ENCODE peak calls at places on chromosome 21, in four cellular contexts. One of them, this sample, is unnamed.

GRCh38 chr21:44294391-44295162 is 5.3 kb upstream of the PFKL start:
- DNase-seq in A549: no peak
- DNase-seq in IMR-90: peak; percentile 7
- DNase-seq in prostate gland: no peak
- DNase-seq in this sample: no peak

GRCh38 chr21:28851645-28852044 is 141.0 kb downstream of the LTN1 start:
- DNase-seq in A549: no peak
- DNase-seq in prostate gland: no peak
- DNase-seq in IMR-90: no peak
- DNase-seq in this sample: no peak

GRCh38 chr21:43208561-43209332 is 39.9 kb downstream of the CRYAA start:
- DNase-seq in prostate gland: peak; percentile 3
- DNase-seq in IMR-90: no peak
- DNase-seq in A549: no peak
- DNase-seq in this sample: no peak

GRCh38 chr21:24450119-24450518 is 1157.2 kb downstream of the MRPL39 start:
- DNase-seq in prostate gland: no peak
- DNase-seq in IMR-90: no peak
- DNase-seq in A549: no peak
- DNase-seq in this sample: no peak

GRCh38 chr21:43864313-43864805 is 664 bp upstream of the AGPAT3 start:
- DNase-seq in IMR-90: peak; percentile 16
- DNase-seq in A549: peak; percentile 48
- DNase-seq in prostate gland: peak; percentile 49
- DNase-seq in this sample: peak; percentile 88

GRCh38 chr21:43611598-43612369 is 47.5 kb downstream of the HSF2BP start:
- DNase-seq in IMR-90: peak; percentile 95
- DNase-seq in prostate gland: peak; percentile 61
- DNase-seq in A549: peak; percentile 83
- DNase-seq in this sample: peak; percentile 75

GRCh38 chr21:46556802-46557201 is 48.1 kb downstream of the S100B start:
- DNase-seq in prostate gland: no peak
- DNase-seq in A549: no peak
- DNase-seq in IMR-90: no peak
- DNase-seq in this sample: no peak

GRCh38 chr21:33101300-33102005 is 31.5 kb downstream of the OLIG1 start:
- DNase-seq in A549: no peak
- DNase-seq in IMR-90: no peak
- DNase-seq in prostate gland: no peak
- DNase-seq in this sample: no peak

GRCh38 chr21:33642896-33643657 is 776 bp downstream of the ITSN1 start:
- DNase-seq in A549: peak; percentile 12
- DNase-seq in IMR-90: peak; percentile 36
- DNase-seq in prostate gland: peak; percentile 10
- DNase-seq in this sample: peak; percentile 25

GRCh38 chr21:34861302-34861701 is 187.8 kb downstream of the RUNX1 start:
- DNase-seq in IMR-90: no peak
- DNase-seq in prostate gland: no peak
- DNase-seq in A549: no peak
- DNase-seq in this sample: no peak
- TF ChIP-seq POLR2A in IMR-90: no peak
- TF ChIP-seq POLR2A in prostate gland: no peak
- TF ChIP-seq POLR2A in A549: no peak
- TF ChIP-seq POLR2A in this sample: no peak

DNA sequence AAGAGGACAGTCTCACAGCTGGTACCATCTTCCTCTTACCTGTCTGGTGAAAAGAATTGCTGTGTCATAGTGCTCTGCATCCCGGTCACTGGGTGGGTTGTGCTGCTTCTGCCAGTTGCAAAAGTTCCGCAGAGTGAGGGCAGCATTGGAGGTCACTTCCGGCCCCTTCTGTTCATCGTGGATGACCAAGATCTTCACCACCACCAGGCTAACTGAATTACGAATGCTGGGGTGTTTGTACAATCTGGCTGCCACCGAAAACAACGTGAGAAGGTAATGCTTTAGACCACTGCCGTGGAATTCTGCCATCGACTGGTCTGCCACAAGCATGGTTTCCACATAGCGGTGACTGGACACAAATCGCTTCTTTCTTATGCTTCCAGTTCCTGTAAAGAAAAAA is 2.9 kb downstream of the ADAMTS1 start:
- DNase-seq in IMR-90: peak; percentile 64
- DNase-seq in prostate gland: no peak
- DNase-seq in A549: no peak
- DNase-seq in this sample: no peak
- H3K4me1 ChIP-seq in IMR-90: peaks cover 6% of the 10 kb centered on the region
- H3K4me1 ChIP-seq in prostate gland: no peaks in the 10 kb centered on the region
- H3K4me1 ChIP-seq in A549: peaks cover 9% of the 10 kb centered on the region
- H3K4me1 ChIP-seq in this sample: peaks cover 42% of the 10 kb centered on the region

GRCh38 chr21:38810034-38810825 is 4.5 kb downstream of the ETS2 start:
- DNase-seq in A549: no peak
- DNase-seq in prostate gland: no peak
- DNase-seq in IMR-90: no peak
- DNase-seq in this sample: no peak

GRCh38 chr21:38809170-38809878 is 3.6 kb downstream of the ETS2 start:
- DNase-seq in prostate gland: no peak
- DNase-seq in A549: no peak
- DNase-seq in IMR-90: no peak
- DNase-seq in this sample: no peak

GRCh38 chr21:38813143-38813542 is 7.4 kb downstream of the ETS2 start:
- DNase-seq in prostate gland: no peak
- DNase-seq in IMR-90: no peak
- DNase-seq in A549: no peak
- DNase-seq in this sample: no peak

GRCh38 chr21:38811257-38811656 is 5.5 kb downstream of the ETS2 start:
- DNase-seq in A549: peak; percentile 35
- DNase-seq in prostate gland: no peak
- DNase-seq in IMR-90: peak; percentile 95
- DNase-seq in this sample: no peak

DNA sequence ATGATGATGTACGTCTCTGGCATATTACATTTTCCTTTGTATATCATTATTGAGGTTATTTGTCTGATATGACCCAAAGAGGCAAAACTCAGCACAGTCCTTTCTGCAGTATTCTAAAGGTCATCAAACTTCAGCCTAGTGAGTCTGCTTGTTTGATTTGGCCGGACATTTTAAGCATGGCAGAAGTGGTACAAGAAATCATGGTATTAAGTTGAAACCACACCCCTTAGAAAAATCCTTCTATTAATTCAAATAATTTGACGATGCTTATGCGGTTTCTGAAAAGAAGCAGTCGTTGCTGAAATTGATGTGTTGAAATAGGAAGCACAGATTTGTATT is 5.1 kb downstream of the ETS2 start:
- DNase-seq in prostate gland: no peak
- DNase-seq in A549: no peak
- DNase-seq in IMR-90: no peak
- DNase-seq in this sample: no peak
- H3K27ac ChIP-seq in prostate gland: peak overlapping the region; percentile 89
- H3K27ac ChIP-seq in A549: peak overlapping the region; percentile 55
- H3K27ac ChIP-seq in IMR-90: no peak overlapping the region
- H3K27ac ChIP-seq in this sample: no peak overlapping the region

DNA sequence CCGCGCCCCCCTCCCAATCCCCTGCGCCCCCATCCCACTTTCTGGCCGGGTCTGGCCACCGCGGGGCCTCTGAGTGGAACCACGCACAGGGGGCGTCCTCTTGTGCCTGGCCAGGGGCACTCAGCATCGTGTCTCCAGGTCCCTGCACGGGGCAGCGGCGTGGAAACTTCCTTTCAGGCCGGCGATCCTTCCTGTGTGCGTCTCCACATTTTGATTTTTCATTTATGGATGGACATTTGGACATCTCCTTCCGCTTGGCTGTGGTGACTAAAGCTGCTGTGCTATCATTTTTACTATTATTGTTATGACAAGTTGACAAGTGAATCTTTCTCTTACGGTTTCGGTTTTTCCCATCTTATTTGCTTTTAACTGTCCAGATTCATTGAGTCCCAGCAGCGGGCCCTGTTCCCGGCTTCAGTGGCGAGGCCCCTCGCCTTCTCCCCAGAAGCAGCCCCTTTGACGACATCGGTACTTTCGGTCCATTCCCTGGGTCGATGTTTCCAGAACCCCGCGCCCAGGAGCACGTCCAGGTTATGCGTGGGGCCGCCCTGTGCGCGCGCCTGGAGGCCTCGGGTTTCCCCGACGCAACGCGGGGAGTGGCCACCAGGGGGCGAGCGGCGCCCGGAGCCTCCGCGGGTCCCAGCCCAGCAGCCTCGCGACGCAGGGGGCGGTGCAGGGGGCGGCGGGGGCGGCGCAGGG is 12.4 kb upstream of the SLC19A1 start:
- DNase-seq in IMR-90: peak; percentile 48
- DNase-seq in A549: peak; percentile 68
- DNase-seq in prostate gland: peak; percentile 73
- DNase-seq in this sample: peak; percentile 80
- TF ChIP-seq POLR2A in IMR-90: peak; percentile 32
- TF ChIP-seq POLR2A in A549: peak; percentile 24
- TF ChIP-seq POLR2A in prostate gland: peak; percentile 22
- TF ChIP-seq POLR2A in this sample: no peak

DNA sequence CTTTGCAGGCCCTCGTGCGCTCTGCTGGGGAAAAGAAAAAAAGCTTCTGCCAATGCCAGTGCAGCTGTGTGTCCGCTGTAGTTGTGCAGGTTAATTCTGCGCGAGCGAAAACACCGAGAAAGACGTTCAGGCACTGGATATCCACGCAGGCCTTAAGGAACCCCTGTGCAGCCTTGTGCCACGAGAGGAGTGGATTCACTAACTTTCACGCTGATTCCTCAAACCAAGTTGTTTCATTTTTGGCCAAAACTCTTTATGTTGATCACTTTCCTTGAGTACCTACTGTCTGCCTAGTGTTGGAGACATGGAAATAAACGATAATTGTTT is 583 bp upstream of the SCAF4 start:
- DNase-seq in prostate gland: no peak
- DNase-seq in A549: no peak
- DNase-seq in IMR-90: no peak
- DNase-seq in this sample: no peak
- H3K4me1 ChIP-seq in prostate gland: no peaks in the 10 kb centered on the region
- H3K4me1 ChIP-seq in A549: peaks cover 25% of the 10 kb centered on the region
- H3K4me1 ChIP-seq in IMR-90: peaks cover 21% of the 10 kb centered on the region
- H3K4me1 ChIP-seq in this sample: peaks cover 39% of the 10 kb centered on the region

GRCh38 chr21:35226302-35226701 is 177.2 kb upstream of the RUNX1 start:
- DNase-seq in A549: no peak
- DNase-seq in prostate gland: no peak
- DNase-seq in IMR-90: peak; percentile 75
- DNase-seq in this sample: no peak
- H3K27ac ChIP-seq in A549: no peak overlapping the region
- H3K27ac ChIP-seq in prostate gland: no peak overlapping the region
- H3K27ac ChIP-seq in IMR-90: no peak overlapping the region
- H3K27ac ChIP-seq in this sample: no peak overlapping the region

GRCh38 chr21:39387461-39388037 is 38.7 kb upstream of the HMGN1 start:
- DNase-seq in prostate gland: peak; percentile 85
- DNase-seq in A549: peak; percentile 88
- DNase-seq in IMR-90: peak; percentile 81
- DNase-seq in this sample: peak; percentile 93
- TF ChIP-seq POLR2A in prostate gland: no peak
- TF ChIP-seq POLR2A in A549: peak; percentile 7
- TF ChIP-seq POLR2A in IMR-90: no peak
- TF ChIP-seq POLR2A in this sample: no peak

GRCh38 chr21:14883351-14883750 is 181.4 kb downstream of the NRIP1 start:
- DNase-seq in A549: no peak
- DNase-seq in prostate gland: no peak
- DNase-seq in IMR-90: no peak
- DNase-seq in this sample: no peak

GRCh38 chr21:14881863-14882262 is 182.9 kb downstream of the NRIP1 start:
- DNase-seq in prostate gland: no peak
- DNase-seq in IMR-90: no peak
- DNase-seq in A549: no peak
- DNase-seq in this sample: no peak

GRCh38 chr21:14879458-14879857 is 185.3 kb downstream of the NRIP1 start:
- DNase-seq in A549: no peak
- DNase-seq in IMR-90: no peak
- DNase-seq in prostate gland: no peak
- DNase-seq in this sample: no peak

GRCh38 chr21:14878971-14879370 is 185.8 kb downstream of the NRIP1 start:
- DNase-seq in A549: peak; percentile 61
- DNase-seq in IMR-90: no peak
- DNase-seq in prostate gland: peak; percentile 30
- DNase-seq in this sample: no peak

DNA sequence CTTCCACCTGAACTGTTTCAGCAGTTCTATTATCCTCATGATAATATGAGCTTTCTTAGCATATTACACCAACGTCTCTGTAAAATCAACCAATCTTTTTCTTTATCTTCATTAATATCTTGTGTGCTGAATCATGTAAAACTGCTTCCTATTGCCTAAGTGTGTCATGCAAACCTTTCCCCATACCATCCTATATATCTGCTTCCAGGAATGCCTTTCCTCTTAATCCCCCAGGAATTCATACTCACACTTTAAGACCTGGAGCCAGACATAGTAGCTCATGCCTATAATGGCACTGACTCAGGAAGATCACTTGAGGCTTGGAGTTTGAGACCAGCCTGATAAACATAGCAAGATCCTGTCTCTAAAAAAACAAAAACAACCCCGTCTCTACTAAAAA is 183.9 kb downstream of the NRIP1 start:
- DNase-seq in A549: no peak
- DNase-seq in IMR-90: peak; percentile 88
- DNase-seq in prostate gland: no peak
- DNase-seq in this sample: no peak
- H3K4me1 ChIP-seq in A549: peaks cover 54% of the 10 kb centered on the region
- H3K4me1 ChIP-seq in IMR-90: peaks cover 9% of the 10 kb centered on the region
- H3K4me1 ChIP-seq in prostate gland: peaks cover 20% of the 10 kb centered on the region
- H3K4me1 ChIP-seq in this sample: peaks cover 14% of the 10 kb centered on the region

GRCh38 chr21:42189860-42190491 is 29.0 kb upstream of the ABCG1 start:
- DNase-seq in A549: no peak
- DNase-seq in prostate gland: no peak
- DNase-seq in IMR-90: no peak
- DNase-seq in this sample: no peak
- H3K27ac ChIP-seq in A549: no peak overlapping the region
- H3K27ac ChIP-seq in prostate gland: no peak overlapping the region
- H3K27ac ChIP-seq in IMR-90: no peak overlapping the region
- H3K27ac ChIP-seq in this sample: no peak overlapping the region

This sample was measured in body of pancreas.